ENCODE peak calls at places on chromosomes 4 and X, in eight cellular contexts. One of them, this sample, is unnamed.

GRCh38 chr4:83709627-83710026 is 173.7 kb downstream of the GPAT3 start:
- DNase-seq in foreskin keratinocyte: no peak
- DNase-seq in upper lobe of left lung: no peak
- DNase-seq in body of pancreas: no peak
- DNase-seq in mammary epithelial cell: no peak
- DNase-seq in astrocyte: no peak
- DNase-seq in right lobe of liver: no peak
- DNase-seq in lung: no peak
- DNase-seq in this sample: no peak

GRCh38 chr4:20844311-20844710 is 144.1 kb downstream of the PACRGL start:
- DNase-seq in upper lobe of left lung: no peak
- DNase-seq in astrocyte: no peak
- DNase-seq in right lobe of liver: no peak
- DNase-seq in body of pancreas: no peak
- DNase-seq in lung: no peak
- DNase-seq in foreskin keratinocyte: no peak
- DNase-seq in mammary epithelial cell: no peak
- DNase-seq in this sample: no peak

GRCh38 chr4:54428940-54429339 is 199.8 kb downstream of the PDGFRA start:
- DNase-seq in lung: no peak
- DNase-seq in body of pancreas: no peak
- DNase-seq in astrocyte: no peak
- DNase-seq in upper lobe of left lung: no peak
- DNase-seq in right lobe of liver: no peak
- DNase-seq in mammary epithelial cell: no peak
- DNase-seq in foreskin keratinocyte: no peak
- DNase-seq in this sample: no peak

GRCh38 chr4:6799091-6799490 is 16.6 kb downstream of the KIAA0232 start:
- DNase-seq in right lobe of liver: no peak
- DNase-seq in body of pancreas: no peak
- DNase-seq in lung: no peak
- DNase-seq in foreskin keratinocyte: no peak
- DNase-seq in astrocyte: no peak
- DNase-seq in upper lobe of left lung: no peak
- DNase-seq in mammary epithelial cell: no peak
- DNase-seq in this sample: no peak

GRCh38 chr4:14771091-14771490 is 231.2 kb upstream of the CPEB2 start:
- DNase-seq in right lobe of liver: no peak
- DNase-seq in lung: no peak
- DNase-seq in foreskin keratinocyte: peak
- DNase-seq in body of pancreas: no peak
- DNase-seq in mammary epithelial cell: peak
- DNase-seq in astrocyte: no peak
- DNase-seq in upper lobe of left lung: no peak
- DNase-seq in this sample: peak

GRCh38 chr4:94877973-94878372 is 120.2 kb downstream of the BMPR1B start:
- DNase-seq in mammary epithelial cell: no peak
- DNase-seq in foreskin keratinocyte: peak
- DNase-seq in astrocyte: peak
- DNase-seq in upper lobe of left lung: no peak
- DNase-seq in right lobe of liver: no peak
- DNase-seq in body of pancreas: no peak
- DNase-seq in lung: no peak
- DNase-seq in this sample: peak

GRCh38 chr4:38788327-38788726 is 5.5 kb upstream of the TLR10 start:
- DNase-seq in body of pancreas: no peak
- DNase-seq in lung: no peak
- DNase-seq in astrocyte: peak
- DNase-seq in right lobe of liver: no peak
- DNase-seq in foreskin keratinocyte: peak
- DNase-seq in mammary epithelial cell: peak
- DNase-seq in upper lobe of left lung: no peak
- DNase-seq in this sample: peak

GRCh38 chr4:17561195-17561909 is 15.6 kb upstream of the LAP3 start:
- DNase-seq in upper lobe of left lung: no peak
- DNase-seq in astrocyte: peak
- DNase-seq in lung: no peak
- DNase-seq in body of pancreas: no peak
- DNase-seq in foreskin keratinocyte: peak
- DNase-seq in mammary epithelial cell: peak
- DNase-seq in right lobe of liver: no peak
- DNase-seq in this sample: no peak

GRCh38 chrX:8504451-8504850 is 39.8 kb downstream of the VCX3B start:
- DNase-seq in lung: no peak
- DNase-seq in body of pancreas: no peak
- DNase-seq in astrocyte: peak
- DNase-seq in right lobe of liver: no peak
- DNase-seq in upper lobe of left lung: no peak
- DNase-seq in foreskin keratinocyte: peak
- DNase-seq in mammary epithelial cell: peak
- DNase-seq in this sample: peak

GRCh38 chr4:106022454-106022853 is 127.2 kb downstream of the NPNT start:
- DNase-seq in upper lobe of left lung: no peak
- DNase-seq in lung: no peak
- DNase-seq in mammary epithelial cell: no peak
- DNase-seq in right lobe of liver: no peak
- DNase-seq in astrocyte: no peak
- DNase-seq in foreskin keratinocyte: no peak
- DNase-seq in body of pancreas: no peak
- DNase-seq in this sample: no peak

GRCh38 chr4:39975488-39976089 is 2.1 kb downstream of the PDS5A start:
- DNase-seq in body of pancreas: no peak
- DNase-seq in right lobe of liver: no peak
- DNase-seq in upper lobe of left lung: no peak
- DNase-seq in astrocyte: peak
- DNase-seq in foreskin keratinocyte: no peak
- DNase-seq in mammary epithelial cell: peak
- DNase-seq in lung: no peak
- DNase-seq in this sample: no peak

GRCh38 chr4:39976141-39976944 is 1.4 kb downstream of the PDS5A start:
- DNase-seq in foreskin keratinocyte: peak
- DNase-seq in mammary epithelial cell: peak
- DNase-seq in lung: peak
- DNase-seq in astrocyte: peak
- DNase-seq in upper lobe of left lung: peak
- DNase-seq in body of pancreas: peak
- DNase-seq in right lobe of liver: peak
- DNase-seq in this sample: peak

GRCh38 chr4:39970559-39971270 is 7.0 kb downstream of the PDS5A start:
- DNase-seq in mammary epithelial cell: no peak
- DNase-seq in right lobe of liver: no peak
- DNase-seq in upper lobe of left lung: peak
- DNase-seq in lung: peak
- DNase-seq in foreskin keratinocyte: no peak
- DNase-seq in body of pancreas: no peak
- DNase-seq in astrocyte: peak
- DNase-seq in this sample: no peak
- H3K27ac ChIP-seq in mammary epithelial cell: no peak
- H3K27ac ChIP-seq in right lobe of liver: no peak
- H3K27ac ChIP-seq in upper lobe of left lung: peak
- H3K27ac ChIP-seq in lung: peak
- H3K27ac ChIP-seq in foreskin keratinocyte: no peak
- H3K27ac ChIP-seq in body of pancreas: no peak
- H3K27ac ChIP-seq in astrocyte: peak
- H3K27ac ChIP-seq in this sample: peak

DNA sequence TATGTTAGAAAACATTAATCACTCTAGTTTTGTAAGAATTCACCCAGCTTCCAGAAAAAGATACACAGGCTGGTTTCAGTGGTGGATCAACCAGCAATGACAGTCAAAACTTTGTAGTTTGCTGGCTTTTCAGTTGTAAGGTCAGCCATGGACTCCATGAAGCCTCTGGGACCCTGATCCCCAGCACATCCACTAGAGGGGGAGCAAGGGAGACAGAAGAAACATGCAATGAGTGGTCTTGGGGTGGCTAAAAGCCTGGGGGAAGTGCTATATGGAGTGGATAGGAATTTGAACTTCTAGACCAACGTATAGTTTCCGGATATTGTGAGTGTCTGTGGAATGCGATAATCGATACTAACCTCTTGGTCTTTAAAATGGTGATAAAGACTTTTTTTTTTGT is 72.7 kb downstream of the AFF2 start:
- DNase-seq in right lobe of liver: no peak
- DNase-seq in body of pancreas: no peak
- DNase-seq in mammary epithelial cell: no peak
- DNase-seq in lung: no peak
- DNase-seq in astrocyte: no peak
- DNase-seq in foreskin keratinocyte: no peak
- DNase-seq in upper lobe of left lung: no peak
- DNase-seq in this sample: no peak
- TF ChIP-seq CTCF in right lobe of liver: no peak
- TF ChIP-seq CTCF in body of pancreas: no peak
- TF ChIP-seq CTCF in mammary epithelial cell: no peak
- TF ChIP-seq CTCF in lung: no peak
- TF ChIP-seq CTCF in astrocyte: no peak
- TF ChIP-seq CTCF in foreskin keratinocyte: no peak
- TF ChIP-seq CTCF in upper lobe of left lung: no peak
- TF ChIP-seq CTCF in this sample: no peak

GRCh38 chrX:84336646-84337045 is 148.6 kb upstream of the RPS6KA6 start:
- DNase-seq in mammary epithelial cell: no peak
- DNase-seq in lung: no peak
- DNase-seq in astrocyte: peak
- DNase-seq in foreskin keratinocyte: no peak
- DNase-seq in right lobe of liver: no peak
- DNase-seq in upper lobe of left lung: no peak
- DNase-seq in body of pancreas: no peak
- DNase-seq in this sample: no peak
- H3K27ac ChIP-seq in mammary epithelial cell: no peak
- H3K27ac ChIP-seq in lung: no peak
- H3K27ac ChIP-seq in astrocyte: no peak
- H3K27ac ChIP-seq in foreskin keratinocyte: no peak
- H3K27ac ChIP-seq in right lobe of liver: no peak
- H3K27ac ChIP-seq in upper lobe of left lung: no peak
- H3K27ac ChIP-seq in body of pancreas: no peak
- H3K27ac ChIP-seq in this sample: no peak

DNA sequence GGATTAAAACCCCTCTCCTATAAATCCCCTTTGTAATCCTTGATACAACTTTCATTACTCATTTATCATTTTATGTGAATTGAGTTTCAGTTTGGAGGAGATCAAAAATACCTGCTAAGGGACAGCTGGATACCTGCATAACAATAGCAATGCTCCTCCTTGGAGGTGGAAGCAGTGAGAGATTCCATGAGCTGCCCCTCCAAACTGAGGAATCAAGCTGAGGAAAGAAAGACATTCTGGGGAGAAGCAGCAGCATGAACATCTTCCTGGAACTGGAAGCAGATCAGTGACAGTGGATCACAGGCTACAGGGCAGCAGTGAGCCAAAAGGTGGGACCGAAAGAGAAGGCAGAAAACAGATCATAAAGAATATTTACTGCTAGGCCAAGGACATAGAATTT is 199.8 kb upstream of the CNKSR2 start:
- DNase-seq in right lobe of liver: no peak
- DNase-seq in lung: no peak
- DNase-seq in foreskin keratinocyte: no peak
- DNase-seq in mammary epithelial cell: no peak
- DNase-seq in astrocyte: no peak
- DNase-seq in upper lobe of left lung: no peak
- DNase-seq in body of pancreas: no peak
- DNase-seq in this sample: no peak
- TF ChIP-seq CTCF in right lobe of liver: no peak
- TF ChIP-seq CTCF in lung: no peak
- TF ChIP-seq CTCF in foreskin keratinocyte: no peak
- TF ChIP-seq CTCF in mammary epithelial cell: no peak
- TF ChIP-seq CTCF in astrocyte: no peak
- TF ChIP-seq CTCF in upper lobe of left lung: no peak
- TF ChIP-seq CTCF in body of pancreas: no peak
- TF ChIP-seq CTCF in this sample: no peak

DNA sequence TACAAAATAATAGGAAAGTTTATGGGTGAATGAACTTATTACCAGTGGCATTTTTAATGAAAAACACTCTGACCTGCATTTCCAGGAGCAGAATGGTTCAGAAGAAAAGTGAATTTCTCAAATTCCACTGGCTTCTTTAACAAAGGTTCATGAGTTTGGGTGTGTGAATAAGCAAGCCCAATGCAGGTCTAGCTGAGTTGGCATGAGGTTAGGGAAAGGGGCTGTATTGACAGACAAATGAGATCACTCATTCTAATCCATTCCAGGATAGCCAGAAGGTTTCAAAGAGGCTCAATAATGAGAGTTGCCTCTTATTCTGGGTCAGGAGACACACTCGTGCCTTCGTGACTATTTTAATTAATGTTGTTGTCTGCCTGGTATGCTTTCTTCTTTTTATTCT is 43.7 kb upstream of the NPY2R start:
- DNase-seq in mammary epithelial cell: no peak
- DNase-seq in lung: no peak
- DNase-seq in right lobe of liver: no peak
- DNase-seq in body of pancreas: no peak
- DNase-seq in foreskin keratinocyte: no peak
- DNase-seq in astrocyte: no peak
- DNase-seq in upper lobe of left lung: no peak
- DNase-seq in this sample: no peak
- H3K27ac ChIP-seq in mammary epithelial cell: no peak
- H3K27ac ChIP-seq in lung: no peak
- H3K27ac ChIP-seq in right lobe of liver: no peak
- H3K27ac ChIP-seq in body of pancreas: no peak
- H3K27ac ChIP-seq in foreskin keratinocyte: no peak
- H3K27ac ChIP-seq in astrocyte: no peak
- H3K27ac ChIP-seq in upper lobe of left lung: no peak
- H3K27ac ChIP-seq in this sample: no peak

DNA sequence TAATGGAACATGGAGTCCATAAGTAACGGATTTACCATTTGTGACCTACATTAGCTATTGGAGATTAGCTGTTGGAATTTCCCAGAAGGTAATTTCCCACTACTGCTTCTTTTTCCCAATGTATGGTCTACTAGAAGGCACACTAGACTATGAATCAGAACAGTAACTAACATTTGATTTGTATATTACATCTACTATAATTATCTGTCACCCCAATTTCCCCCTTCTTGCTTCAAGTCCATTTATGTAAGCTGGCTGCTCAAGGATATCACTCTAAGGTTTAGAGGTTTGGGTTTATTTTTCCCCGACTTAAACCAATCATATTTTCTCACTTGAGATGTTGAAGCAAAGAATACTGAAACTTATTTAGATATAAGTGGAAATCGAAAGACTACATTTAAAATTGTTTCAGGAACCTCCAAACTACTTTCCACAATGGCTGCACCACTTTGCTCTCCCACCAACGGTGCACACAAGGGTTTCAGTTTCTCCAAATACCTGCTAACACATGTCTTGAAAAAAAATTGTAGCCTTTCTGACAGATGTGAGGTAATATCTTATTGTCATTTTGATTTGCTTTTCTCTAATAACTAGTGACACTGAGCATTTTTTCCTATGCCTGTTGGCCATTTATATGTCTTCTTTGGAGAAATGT is 33.3 kb upstream of the H2AZ1 start:
- DNase-seq in right lobe of liver: no peak
- DNase-seq in lung: no peak
- DNase-seq in body of pancreas: no peak
- DNase-seq in foreskin keratinocyte: no peak
- DNase-seq in upper lobe of left lung: no peak
- DNase-seq in mammary epithelial cell: no peak
- DNase-seq in astrocyte: no peak
- DNase-seq in this sample: no peak
- TF ChIP-seq CTCF in right lobe of liver: no peak
- TF ChIP-seq CTCF in lung: no peak
- TF ChIP-seq CTCF in body of pancreas: no peak
- TF ChIP-seq CTCF in foreskin keratinocyte: no peak
- TF ChIP-seq CTCF in upper lobe of left lung: no peak
- TF ChIP-seq CTCF in mammary epithelial cell: no peak
- TF ChIP-seq CTCF in astrocyte: no peak
- TF ChIP-seq CTCF in this sample: no peak

GRCh38 chrX:66015906-66016689 is 23.8 kb downstream of the VSIG4 start:
- DNase-seq in mammary epithelial cell: no peak
- DNase-seq in upper lobe of left lung: no peak
- DNase-seq in body of pancreas: no peak
- DNase-seq in lung: no peak
- DNase-seq in right lobe of liver: no peak
- DNase-seq in astrocyte: no peak
- DNase-seq in foreskin keratinocyte: no peak
- DNase-seq in this sample: no peak
- H3K27ac ChIP-seq in mammary epithelial cell: no peak
- H3K27ac ChIP-seq in upper lobe of left lung: peak
- H3K27ac ChIP-seq in body of pancreas: no peak
- H3K27ac ChIP-seq in lung: peak
- H3K27ac ChIP-seq in right lobe of liver: peak
- H3K27ac ChIP-seq in astrocyte: no peak
- H3K27ac ChIP-seq in foreskin keratinocyte: no peak
- H3K27ac ChIP-seq in this sample: no peak

This sample was measured in RWPE1.